ENCODE peak calls at places on chromosomes 7 and 10, in nine cellular contexts. One of them, this sample, is unnamed.

GRCh38 chr7:151251328-151251925 is 2.9 kb upstream of the SMARCD3 start:
- DNase-seq in cerebellum: peak
- DNase-seq in endothelial cell: no peak
- DNase-seq in NAMALWA: no peak
- DNase-seq in body of pancreas: no peak
- DNase-seq in spleen: no peak
- DNase-seq in stimulated activated CD8-positive, alpha-beta memory T cell treated with anti-CD3 and anti-CD28 coated beads, Interleukin-4, amount 100 ng/mL, for 4 hours: no peak
- DNase-seq in right cardiac atrium: peak
- DNase-seq in iPS-NIHi11: no peak
- DNase-seq in this sample: no peak

GRCh38 chr10:69880301-69881081 is 78.8 kb downstream of the COL13A1 start:
- DNase-seq in right cardiac atrium: no peak
- DNase-seq in stimulated activated CD8-positive, alpha-beta memory T cell treated with anti-CD3 and anti-CD28 coated beads, Interleukin-4, amount 100 ng/mL, for 4 hours: no peak
- DNase-seq in spleen: no peak
- DNase-seq in NAMALWA: peak
- DNase-seq in body of pancreas: no peak
- DNase-seq in cerebellum: no peak
- DNase-seq in iPS-NIHi11: peak
- DNase-seq in endothelial cell: no peak
- DNase-seq in this sample: no peak

GRCh38 chr7:16493266-16493665 is 27.7 kb upstream of the SOSTDC1 start:
- DNase-seq in cerebellum: no peak
- DNase-seq in NAMALWA: no peak
- DNase-seq in spleen: no peak
- DNase-seq in iPS-NIHi11: no peak
- DNase-seq in endothelial cell: no peak
- DNase-seq in stimulated activated CD8-positive, alpha-beta memory T cell treated with anti-CD3 and anti-CD28 coated beads, Interleukin-4, amount 100 ng/mL, for 4 hours: no peak
- DNase-seq in body of pancreas: no peak
- DNase-seq in right cardiac atrium: no peak
- DNase-seq in this sample: no peak

GRCh38 chr10:112475565-112476233 is 28.7 kb downstream of the VTI1A start:
- DNase-seq in iPS-NIHi11: no peak
- DNase-seq in right cardiac atrium: no peak
- DNase-seq in endothelial cell: no peak
- DNase-seq in spleen: no peak
- DNase-seq in stimulated activated CD8-positive, alpha-beta memory T cell treated with anti-CD3 and anti-CD28 coated beads, Interleukin-4, amount 100 ng/mL, for 4 hours: no peak
- DNase-seq in cerebellum: no peak
- DNase-seq in body of pancreas: no peak
- DNase-seq in NAMALWA: peak
- DNase-seq in this sample: no peak

GRCh38 chr7:27362026-27362425 is 119.4 kb downstream of the EVX1 start:
- DNase-seq in stimulated activated CD8-positive, alpha-beta memory T cell treated with anti-CD3 and anti-CD28 coated beads, Interleukin-4, amount 100 ng/mL, for 4 hours: no peak
- DNase-seq in endothelial cell: no peak
- DNase-seq in spleen: no peak
- DNase-seq in iPS-NIHi11: no peak
- DNase-seq in NAMALWA: no peak
- DNase-seq in right cardiac atrium: no peak
- DNase-seq in body of pancreas: no peak
- DNase-seq in cerebellum: no peak
- DNase-seq in this sample: no peak

GRCh38 chr10:86644412-86645110 is 9.8 kb upstream of the OPN4 start:
- DNase-seq in iPS-NIHi11: no peak
- DNase-seq in NAMALWA: no peak
- DNase-seq in body of pancreas: no peak
- DNase-seq in endothelial cell: no peak
- DNase-seq in cerebellum: no peak
- DNase-seq in right cardiac atrium: no peak
- DNase-seq in stimulated activated CD8-positive, alpha-beta memory T cell treated with anti-CD3 and anti-CD28 coated beads, Interleukin-4, amount 100 ng/mL, for 4 hours: no peak
- DNase-seq in spleen: peak
- DNase-seq in this sample: no peak

GRCh38 chr7:17362439-17363095 is 64.1 kb downstream of the AHR start:
- DNase-seq in cerebellum: no peak
- DNase-seq in stimulated activated CD8-positive, alpha-beta memory T cell treated with anti-CD3 and anti-CD28 coated beads, Interleukin-4, amount 100 ng/mL, for 4 hours: no peak
- DNase-seq in iPS-NIHi11: no peak
- DNase-seq in endothelial cell: no peak
- DNase-seq in spleen: no peak
- DNase-seq in body of pancreas: no peak
- DNase-seq in right cardiac atrium: no peak
- DNase-seq in NAMALWA: no peak
- DNase-seq in this sample: no peak

GRCh38 chr10:43259981-43260761 is 6.7 kb downstream of the RASGEF1A start:
- DNase-seq in NAMALWA: no peak
- DNase-seq in cerebellum: no peak
- DNase-seq in body of pancreas: peak
- DNase-seq in endothelial cell: no peak
- DNase-seq in spleen: peak
- DNase-seq in right cardiac atrium: peak
- DNase-seq in stimulated activated CD8-positive, alpha-beta memory T cell treated with anti-CD3 and anti-CD28 coated beads, Interleukin-4, amount 100 ng/mL, for 4 hours: no peak
- DNase-seq in iPS-NIHi11: no peak
- DNase-seq in this sample: no peak

GRCh38 chr7:156194813-156195212 is 382.6 kb upstream of the SHH start:
- DNase-seq in body of pancreas: no peak
- DNase-seq in right cardiac atrium: no peak
- DNase-seq in iPS-NIHi11: no peak
- DNase-seq in spleen: no peak
- DNase-seq in stimulated activated CD8-positive, alpha-beta memory T cell treated with anti-CD3 and anti-CD28 coated beads, Interleukin-4, amount 100 ng/mL, for 4 hours: no peak
- DNase-seq in NAMALWA: no peak
- DNase-seq in endothelial cell: no peak
- DNase-seq in cerebellum: no peak
- DNase-seq in this sample: no peak

GRCh38 chr7:148264933-148265557 is 325.5 kb upstream of the C7orf33 start:
- DNase-seq in NAMALWA: peak
- DNase-seq in stimulated activated CD8-positive, alpha-beta memory T cell treated with anti-CD3 and anti-CD28 coated beads, Interleukin-4, amount 100 ng/mL, for 4 hours: no peak
- DNase-seq in iPS-NIHi11: peak
- DNase-seq in cerebellum: peak
- DNase-seq in spleen: no peak
- DNase-seq in body of pancreas: peak
- DNase-seq in right cardiac atrium: no peak
- DNase-seq in endothelial cell: no peak
- DNase-seq in this sample: no peak

GRCh38 chr10:96138102-96138501 is 8.0 kb downstream of the ZNF518A start:
- DNase-seq in iPS-NIHi11: no peak
- DNase-seq in right cardiac atrium: no peak
- DNase-seq in NAMALWA: no peak
- DNase-seq in body of pancreas: no peak
- DNase-seq in cerebellum: no peak
- DNase-seq in endothelial cell: no peak
- DNase-seq in spleen: no peak
- DNase-seq in stimulated activated CD8-positive, alpha-beta memory T cell treated with anti-CD3 and anti-CD28 coated beads, Interleukin-4, amount 100 ng/mL, for 4 hours: no peak
- DNase-seq in this sample: no peak

GRCh38 chr7:43454936-43455518 is 127.9 kb upstream of the STK17A start:
- DNase-seq in body of pancreas: no peak
- DNase-seq in iPS-NIHi11: peak
- DNase-seq in right cardiac atrium: no peak
- DNase-seq in cerebellum: peak
- DNase-seq in stimulated activated CD8-positive, alpha-beta memory T cell treated with anti-CD3 and anti-CD28 coated beads, Interleukin-4, amount 100 ng/mL, for 4 hours: no peak
- DNase-seq in spleen: no peak
- DNase-seq in endothelial cell: no peak
- DNase-seq in NAMALWA: peak
- DNase-seq in this sample: no peak

GRCh38 chr7:49037348-49038210 is 113.2 kb downstream of the CDC14C start:
- DNase-seq in iPS-NIHi11: no peak
- DNase-seq in NAMALWA: no peak
- DNase-seq in spleen: no peak
- DNase-seq in cerebellum: no peak
- DNase-seq in right cardiac atrium: no peak
- DNase-seq in endothelial cell: no peak
- DNase-seq in body of pancreas: no peak
- DNase-seq in stimulated activated CD8-positive, alpha-beta memory T cell treated with anti-CD3 and anti-CD28 coated beads, Interleukin-4, amount 100 ng/mL, for 4 hours: no peak
- DNase-seq in this sample: no peak

GRCh38 chr7:2175091-2175490 is 57.7 kb downstream of the MAD1L1 start:
- DNase-seq in NAMALWA: no peak
- DNase-seq in spleen: peak
- DNase-seq in iPS-NIHi11: no peak
- DNase-seq in right cardiac atrium: no peak
- DNase-seq in cerebellum: no peak
- DNase-seq in endothelial cell: no peak
- DNase-seq in stimulated activated CD8-positive, alpha-beta memory T cell treated with anti-CD3 and anti-CD28 coated beads, Interleukin-4, amount 100 ng/mL, for 4 hours: no peak
- DNase-seq in body of pancreas: no peak
- DNase-seq in this sample: no peak

GRCh38 chr7:151330181-151330580 is 11.4 kb upstream of the NUB1 start:
- DNase-seq in endothelial cell: no peak
- DNase-seq in spleen: no peak
- DNase-seq in body of pancreas: no peak
- DNase-seq in NAMALWA: no peak
- DNase-seq in iPS-NIHi11: no peak
- DNase-seq in stimulated activated CD8-positive, alpha-beta memory T cell treated with anti-CD3 and anti-CD28 coated beads, Interleukin-4, amount 100 ng/mL, for 4 hours: no peak
- DNase-seq in cerebellum: no peak
- DNase-seq in right cardiac atrium: no peak
- DNase-seq in this sample: no peak

GRCh38 chr7:135258585-135258984 is 24.9 kb downstream of the STRA8 start:
- DNase-seq in body of pancreas: no peak
- DNase-seq in NAMALWA: no peak
- DNase-seq in cerebellum: no peak
- DNase-seq in endothelial cell: no peak
- DNase-seq in stimulated activated CD8-positive, alpha-beta memory T cell treated with anti-CD3 and anti-CD28 coated beads, Interleukin-4, amount 100 ng/mL, for 4 hours: no peak
- DNase-seq in iPS-NIHi11: no peak
- DNase-seq in spleen: no peak
- DNase-seq in right cardiac atrium: no peak
- DNase-seq in this sample: no peak

This sample was measured in effector memory CD4-positive, alpha-beta T cell.